ENCODE peak calls at places on chromosomes 13 and 19, in four cellular contexts. One of them, this sample, is unnamed.
A peak's percentile ranks its signal among the peaks of the same experiment; 100 is the strongest.

GRCh38 chr19:940591-941291 is 14.9 kb downstream of the ARID3A start:
- DNase-seq in hepatocyte: no peak
- DNase-seq in HCT116: no peak
- DNase-seq in PC-3: peak; percentile 66
- DNase-seq in this sample: no peak

GRCh38 chr19:16456652-16457194 is 15.0 kb downstream of the EPS15L1 start:
- DNase-seq in hepatocyte: no peak
- DNase-seq in HCT116: no peak
- DNase-seq in PC-3: peak; percentile 6
- DNase-seq in this sample: no peak

GRCh38 chr13:81018936-81019335 is 678.0 kb upstream of the SPRY2 start:
- DNase-seq in hepatocyte: no peak
- DNase-seq in HCT116: no peak
- DNase-seq in PC-3: no peak
- DNase-seq in this sample: no peak

GRCh38 chr19:40588110-40588854 is 11.6 kb downstream of the SHKBP1 start:
- DNase-seq in hepatocyte: no peak
- DNase-seq in HCT116: peak; percentile 46
- DNase-seq in PC-3: no peak
- DNase-seq in this sample: no peak

GRCh38 chr13:20788312-20788711 is 14.6 kb upstream of the EEF1AKMT1 start:
- DNase-seq in hepatocyte: no peak
- DNase-seq in HCT116: no peak
- DNase-seq in PC-3: no peak
- DNase-seq in this sample: no peak

GRCh38 chr13:44703371-44703770 is 127.2 kb upstream of the TSC22D1 start:
- DNase-seq in hepatocyte: peak; percentile 23
- DNase-seq in HCT116: no peak
- DNase-seq in PC-3: peak; percentile 38
- DNase-seq in this sample: no peak

GRCh38 chr13:20713751-20714150 is 10.3 kb downstream of the IL17D start:
- DNase-seq in hepatocyte: no peak
- DNase-seq in HCT116: no peak
- DNase-seq in PC-3: no peak
- DNase-seq in this sample: no peak

GRCh38 chr19:54952591-54953344 is 5.4 kb upstream of the NLRP7 start:
- DNase-seq in hepatocyte: no peak
- DNase-seq in HCT116: no peak
- DNase-seq in PC-3: peak; percentile 49
- DNase-seq in this sample: no peak

GRCh38 chr13:112171570-112171965 is 104.6 kb downstream of the SOX1 start:
- DNase-seq in hepatocyte: no peak
- DNase-seq in HCT116: no peak
- DNase-seq in PC-3: no peak
- DNase-seq in this sample: no peak

DNA sequence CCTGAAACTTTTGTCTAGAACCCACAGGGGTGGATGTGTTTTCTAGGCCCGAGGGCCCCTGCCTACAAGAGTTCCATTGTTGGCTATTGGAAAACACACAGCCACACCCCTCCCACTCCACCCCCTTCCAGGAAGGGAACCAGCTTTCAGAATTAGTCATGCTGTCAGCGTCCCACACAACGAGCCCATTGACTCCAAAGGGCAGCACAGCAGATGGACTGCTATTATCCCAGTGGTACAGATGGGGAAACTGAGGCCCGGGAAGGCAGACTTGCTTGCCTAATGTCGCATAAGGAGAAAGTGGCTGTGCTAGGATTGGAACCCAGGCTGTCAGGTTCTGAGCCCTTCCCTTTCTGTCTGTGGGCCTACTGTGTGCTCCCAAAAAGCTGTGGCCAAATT is 8.1 kb upstream of the FXYD3 start:
- DNase-seq in hepatocyte: no peak
- DNase-seq in HCT116: peak; percentile 78
- DNase-seq in PC-3: peak; percentile 80
- DNase-seq in this sample: no peak
- TF ChIP-seq EZH2phosphoT487 in hepatocyte: no peak
- TF ChIP-seq EZH2phosphoT487 in HCT116: no peak
- TF ChIP-seq EZH2phosphoT487 in PC-3: no peak
- TF ChIP-seq EZH2phosphoT487 in this sample: no peak

GRCh38 chr13:110232756-110233155 is 74.2 kb downstream of the COL4A1 start:
- DNase-seq in hepatocyte: no peak
- DNase-seq in HCT116: no peak
- DNase-seq in PC-3: no peak
- DNase-seq in this sample: no peak
- H3K79me2 ChIP-seq in hepatocyte: peaks cover 5% of the 10 kb centered on the region
- H3K79me2 ChIP-seq in HCT116: no peaks in the 10 kb centered on the region
- H3K79me2 ChIP-seq in PC-3: no peaks in the 10 kb centered on the region
- H3K79me2 ChIP-seq in this sample: no peaks in the 10 kb centered on the region

DNA sequence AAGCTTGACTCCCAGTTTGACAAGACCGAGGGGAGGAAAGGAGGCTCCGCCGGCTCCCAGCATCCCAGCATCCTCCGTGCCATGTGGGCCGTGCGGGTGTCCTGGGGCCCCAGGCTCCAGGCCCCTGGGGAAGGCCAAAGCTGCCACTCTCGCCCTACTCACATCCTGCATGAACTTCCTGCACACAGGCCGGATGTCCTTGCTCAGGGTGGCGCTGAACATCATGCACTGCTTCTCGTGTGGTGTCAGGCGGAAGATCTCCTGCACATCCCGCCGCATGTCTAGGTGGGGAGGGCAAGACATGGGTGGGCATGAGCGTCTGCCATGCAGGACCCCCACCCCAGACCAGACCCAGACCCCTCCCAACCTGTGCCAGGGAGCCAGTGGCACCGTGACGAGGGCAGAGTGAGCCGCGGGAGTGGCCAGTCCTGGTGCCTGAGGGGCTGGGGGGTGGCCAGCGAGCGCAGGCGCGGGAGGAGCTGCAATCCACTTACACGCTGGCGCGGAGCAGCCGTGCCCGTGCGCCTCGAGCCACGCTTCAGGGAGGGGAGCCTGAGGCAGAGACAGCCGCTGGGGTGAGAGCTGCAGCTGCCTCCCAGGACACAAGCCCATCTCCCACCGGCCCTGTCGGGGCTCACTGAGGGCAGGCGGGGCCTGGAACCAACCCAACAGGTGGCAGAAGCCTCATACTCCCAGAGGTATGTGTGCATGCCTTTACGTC is 8.9 kb downstream of the DDX39A start:
- DNase-seq in hepatocyte: no peak
- DNase-seq in HCT116: no peak
- DNase-seq in PC-3: no peak
- DNase-seq in this sample: no peak
- TF ChIP-seq EZH2phosphoT487 in hepatocyte: no peak
- TF ChIP-seq EZH2phosphoT487 in HCT116: no peak
- TF ChIP-seq EZH2phosphoT487 in PC-3: no peak
- TF ChIP-seq EZH2phosphoT487 in this sample: no peak

GRCh38 chr19:47096721-47097120 is 16.9 kb downstream of the ZC3H4 start:
- DNase-seq in hepatocyte: no peak
- DNase-seq in HCT116: no peak
- DNase-seq in PC-3: no peak
- DNase-seq in this sample: no peak
- H3K79me2 ChIP-seq in hepatocyte: peaks cover 90% of the 10 kb centered on the region
- H3K79me2 ChIP-seq in HCT116: peaks cover 61% of the 10 kb centered on the region
- H3K79me2 ChIP-seq in PC-3: peaks cover 87% of the 10 kb centered on the region
- H3K79me2 ChIP-seq in this sample: peaks cover 87% of the 10 kb centered on the region

DNA sequence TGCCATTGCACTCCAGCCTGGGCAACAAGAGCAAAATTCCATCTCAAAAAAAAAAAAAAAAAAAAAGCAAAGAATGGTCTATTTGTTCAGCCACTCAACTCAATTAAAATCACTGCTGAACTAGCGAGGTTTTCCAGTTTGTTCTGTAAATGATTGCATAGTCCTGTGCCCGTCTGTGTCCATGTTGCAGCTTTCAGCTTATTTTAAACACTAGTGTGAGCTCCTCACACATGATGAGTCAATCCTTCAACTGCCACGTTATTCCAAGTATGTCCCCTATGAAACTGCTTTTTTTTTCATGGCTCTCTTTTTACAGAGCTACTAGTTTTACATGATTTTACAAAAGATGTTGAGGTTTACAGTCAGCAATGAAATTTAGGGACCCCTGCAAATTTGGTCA is 12.2 kb downstream of the SUGP2 start:
- DNase-seq in hepatocyte: peak; percentile 50
- DNase-seq in HCT116: no peak
- DNase-seq in PC-3: no peak
- DNase-seq in this sample: no peak
- TF ChIP-seq EZH2phosphoT487 in hepatocyte: no peak
- TF ChIP-seq EZH2phosphoT487 in HCT116: no peak
- TF ChIP-seq EZH2phosphoT487 in PC-3: no peak
- TF ChIP-seq EZH2phosphoT487 in this sample: no peak

GRCh38 chr19:47104678-47105077 is 8.9 kb downstream of the ZC3H4 start:
- DNase-seq in hepatocyte: no peak
- DNase-seq in HCT116: no peak
- DNase-seq in PC-3: no peak
- DNase-seq in this sample: no peak

GRCh38 chr19:47105874-47106273 is 7.7 kb downstream of the ZC3H4 start:
- DNase-seq in hepatocyte: no peak
- DNase-seq in HCT116: no peak
- DNase-seq in PC-3: no peak
- DNase-seq in this sample: no peak

GRCh38 chr19:47107953-47108746 is 5.4 kb downstream of the ZC3H4 start:
- DNase-seq in hepatocyte: no peak
- DNase-seq in HCT116: no peak
- DNase-seq in PC-3: peak; percentile 32
- DNase-seq in this sample: no peak

GRCh38 chr19:47107201-47107952 is 6.2 kb downstream of the ZC3H4 start:
- DNase-seq in hepatocyte: peak; percentile 72
- DNase-seq in HCT116: no peak
- DNase-seq in PC-3: peak; percentile 78
- DNase-seq in this sample: no peak

GRCh38 chr19:47106819-47107200 is 6.8 kb downstream of the ZC3H4 start:
- DNase-seq in hepatocyte: no peak
- DNase-seq in HCT116: no peak
- DNase-seq in PC-3: no peak
- DNase-seq in this sample: no peak
- H3K79me2 ChIP-seq in hepatocyte: peaks cover 91% of the 10 kb centered on the region
- H3K79me2 ChIP-seq in HCT116: peaks cover 68% of the 10 kb centered on the region
- H3K79me2 ChIP-seq in PC-3: peaks cover 96% of the 10 kb centered on the region
- H3K79me2 ChIP-seq in this sample: peaks cover 84% of the 10 kb centered on the region

GRCh38 chr13:76954568-76954967 is 6.3 kb downstream of the ACOD1 start:
- DNase-seq in hepatocyte: no peak
- DNase-seq in HCT116: no peak
- DNase-seq in PC-3: no peak
- DNase-seq in this sample: no peak

GRCh38 chr13:76955236-76955635 is 6.9 kb downstream of the ACOD1 start:
- DNase-seq in hepatocyte: no peak
- DNase-seq in HCT116: no peak
- DNase-seq in PC-3: no peak
- DNase-seq in this sample: no peak

GRCh38 chr13:76948139-76948538 is at the start of gene ACOD1:
- DNase-seq in hepatocyte: no peak
- DNase-seq in HCT116: no peak
- DNase-seq in PC-3: peak; percentile 64
- DNase-seq in this sample: no peak

DNA sequence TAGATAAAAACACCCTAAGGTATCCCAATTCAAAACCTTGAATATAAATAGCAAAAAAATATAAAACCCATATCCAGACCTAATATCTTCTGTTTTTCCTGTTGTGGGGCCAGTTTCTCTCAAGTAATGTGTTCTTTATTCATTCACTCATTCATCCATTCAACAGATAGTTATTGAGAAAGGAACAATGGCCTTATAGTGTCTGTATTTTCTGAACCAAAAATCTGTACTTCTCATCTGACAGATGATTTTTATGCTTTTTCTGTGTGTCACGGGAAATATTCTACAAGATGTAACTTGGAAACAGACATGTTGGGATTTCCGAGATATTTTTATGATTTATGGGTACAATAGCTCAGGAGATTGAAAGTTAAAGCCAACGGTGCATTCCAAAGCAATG is 5.6 kb downstream of the ACOD1 start:
- DNase-seq in hepatocyte: no peak
- DNase-seq in HCT116: no peak
- DNase-seq in PC-3: no peak
- DNase-seq in this sample: no peak
- TF ChIP-seq EZH2phosphoT487 in hepatocyte: no peak
- TF ChIP-seq EZH2phosphoT487 in HCT116: no peak
- TF ChIP-seq EZH2phosphoT487 in PC-3: no peak
- TF ChIP-seq EZH2phosphoT487 in this sample: no peak

This sample was measured in MM.1S.